ENCODE peak calls at places on chromosome 11, in four cellular contexts. U is body of pancreas, L is astrocyte of the spinal cord, H is foreskin fibroblast. V is an unnamed sample.

GRCh38 chr11:133810766-133811165 is 34.5 kb downstream of the SPATA19 start:
- DNase-seq in U (no peak), L (no peak), H (no peak), V (no peak)

GRCh38 chr11:14908214-14908880 is 16.3 kb upstream of the CYP2R1 start:
- DNase-seq in U (peak), L (peak), H (peak), V (peak)

GRCh38 chr11:75577198-75577597 is 15.1 kb downstream of the SERPINH1 start:
- DNase-seq in U (peak), L (no peak), H (no peak), V (no peak)

GRCh38 chr11:45850446-45850845 is 3.2 kb downstream of the CRY2 start:
- DNase-seq in U (no peak), L (peak), H (peak), V (peak)

GRCh38 chr11:106327134-106327533 is 249.7 kb downstream of the AASDHPPT start:
- DNase-seq in U (no peak), L (no peak), H (no peak), V (no peak)

GRCh38 chr11:72985645-72986044 is 156.5 kb downstream of the FCHSD2 start:
- DNase-seq in U (peak), L (no peak), H (no peak), V (peak)

GRCh38 chr11:121389651-121390050 is 62.5 kb upstream of the SORL1 start:
- DNase-seq in U (no peak), L (peak), H (no peak), V (no peak)

GRCh38 chr11:67634366-67635230 is 4.9 kb upstream of the NUDT8 start:
- DNase-seq in U (no peak), L (no peak), H (no peak), V (no peak)

GRCh38 chr11:131688056-131688693 is 317.8 kb downstream of the NTM start:
- DNase-seq in U (peak), L (peak), H (peak), V (peak)

GRCh38 chr11:23680488-23681230 is 816.2 kb upstream of the LUZP2 start:
- DNase-seq in U (no peak), L (no peak), H (no peak), V (no peak)

GRCh38 chr11:32420937-32421532 is 14.3 kb downstream of the WT1 start:
- DNase-seq in U (no peak), L (no peak), H (no peak), V (no peak)

GRCh38 chr11:132588366-132588765 is 943.9 kb downstream of the OPCML start:
- DNase-seq in U (no peak), L (no peak), H (peak), V (no peak)

GRCh38 chr11:118138839-118139420 is 13.7 kb downstream of the SCN4B start:
- DNase-seq in U (no peak), L (no peak), H (no peak), V (no peak)
- TF ChIP-seq CTCF in U (no peak), L (no peak), H (no peak), V (no peak)

GRCh38 chr11:77115181-77115611 is 12.6 kb downstream of the OMP start:
- DNase-seq in U (no peak), L (no peak), H (no peak), V (no peak)

GRCh38 chr11:77112641-77113381 is 10.2 kb downstream of the OMP start:
- DNase-seq in U (no peak), L (no peak), H (no peak), V (no peak)

GRCh38 chr11:77114089-77114463 is 11.4 kb downstream of the OMP start:
- DNase-seq in U (no peak), L (no peak), H (no peak), V (no peak)

GRCh38 chr11:77111946-77112345 is 9.3 kb downstream of the OMP start:
- DNase-seq in U (no peak), L (no peak), H (no peak), V (no peak)

GRCh38 chr11:77113382-77114088 is 10.9 kb downstream of the OMP start:
- DNase-seq in U (peak), L (peak), H (no peak), V (peak)
- TF ChIP-seq CTCF in U (peak), L (peak), H (peak), V (peak)

GRCh38 chr11:9758676-9759518 is 95.0 kb downstream of the SWAP70 start:
- DNase-seq in U (peak), L (peak), H (peak), V (peak)
- TF ChIP-seq CTCF in U (no peak), L (peak), H (peak), V (peak)

DNA sequence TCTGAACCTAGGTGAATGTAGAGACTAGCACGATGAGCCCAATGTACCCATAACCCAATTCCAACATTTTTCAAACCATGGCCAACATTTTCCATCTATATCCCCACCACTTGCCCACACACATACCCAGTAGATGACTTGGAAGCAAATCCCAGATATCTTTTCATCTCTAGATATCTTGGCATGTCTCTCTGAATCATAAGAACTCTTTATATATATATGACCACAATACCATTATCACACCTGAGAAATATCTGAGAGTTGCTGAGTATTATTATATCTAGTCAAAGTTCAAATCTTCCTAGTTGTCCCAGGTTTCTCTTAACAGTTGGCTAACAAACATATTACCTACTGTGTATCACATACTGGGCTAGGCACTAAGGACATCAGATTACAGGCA is 37.9 kb upstream of the NFRKB start:
- DNase-seq in U (no peak), L (no peak), H (no peak), V (no peak)
- TF ChIP-seq CTCF in U (no peak), L (no peak), H (no peak), V (no peak)

GRCh38 chr11:125871391-125872137 is 15.9 kb upstream of the HYLS1 start:
- DNase-seq in U (no peak), L (peak), H (no peak), V (peak)
- TF ChIP-seq CTCF in U (peak), L (peak), H (peak), V (peak)

GRCh38 chr11:65571940-65572339 is 398 bp upstream of the FAM89B start:
- DNase-seq in U (peak), L (peak), H (no peak), V (peak)
- TF ChIP-seq CTCF in U (no peak), L (peak), H (no peak), V (peak)

DNA sequence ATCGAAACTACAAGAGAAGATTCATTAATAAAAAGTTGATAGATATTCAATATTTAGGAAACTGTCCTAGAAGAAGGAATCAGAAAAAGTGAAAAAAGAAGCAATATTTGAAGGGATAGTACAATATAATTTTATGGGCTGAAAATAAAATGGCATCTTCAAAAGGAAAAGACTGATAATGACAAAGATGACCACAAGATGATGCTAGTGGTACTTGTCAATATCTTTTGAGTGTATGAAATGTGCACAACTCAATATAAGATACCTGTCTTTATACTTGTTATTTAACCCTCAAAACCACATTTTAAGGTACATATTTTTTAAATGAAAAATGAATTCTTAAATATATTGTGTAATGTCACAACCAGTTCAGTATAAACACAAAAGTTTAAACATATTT is 1059.6 kb upstream of the RAG2 start:
- DNase-seq in U (no peak), L (peak), H (peak), V (peak)
- TF ChIP-seq CTCF in U (no peak), L (peak), H (no peak), V (peak)

GRCh38 chr11:30128269-30128932 is 102.4 kb upstream of the FSHB start:
- DNase-seq in U (peak), L (peak), H (peak), V (peak)
- TF ChIP-seq CTCF in U (peak), L (peak), H (peak), V (peak)

DNA sequence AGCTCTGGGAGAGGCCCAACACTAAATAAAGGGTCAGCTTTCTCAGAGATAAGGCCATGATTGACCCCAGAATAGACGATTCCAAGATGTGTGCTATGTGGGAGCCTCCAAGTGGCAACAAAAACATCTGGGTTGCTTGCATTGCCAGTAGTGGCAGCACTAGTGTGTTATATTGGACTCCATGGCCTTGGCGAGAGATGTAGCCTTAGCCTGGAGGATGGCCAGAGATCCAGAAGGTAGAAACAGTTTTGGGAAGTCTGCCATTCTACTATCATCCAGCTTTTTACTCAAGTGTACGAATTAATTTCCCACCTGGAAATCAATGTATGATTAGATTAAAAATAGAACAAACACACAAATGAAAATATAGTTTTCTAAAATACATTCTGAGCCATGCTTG is 3.0 kb downstream of the OR8D4 start:
- DNase-seq in U (peak), L (no peak), H (no peak), V (no peak)
- TF ChIP-seq CTCF in U (no peak), L (no peak), H (no peak), V (no peak)

V was measured in fibroblast of pulmonary artery.